ENCODE peak calls at places on chromosomes 11 and 22, in five cellular contexts. W is CD4-positive, alpha-beta T cell; C is body of pancreas; T is lower lobe of right lung; U is prostate gland. H is an unnamed sample.

GRCh38 chr11:125344846-125345705 is 151.0 kb downstream of the FEZ1 start:
- DNase-seq in U (no peak), C (no peak), T (peak; percentile 13), W (no peak), H (no peak)

GRCh38 chr11:44788536-44789227 is 61.9 kb downstream of the TSPAN18 start:
- DNase-seq in W (no peak), C (no peak), T (peak; percentile 8), U (no peak), H (no peak)

GRCh38 chr11:70078095-70078795 is at the start of gene ANO1:
- DNase-seq in C (no peak), W (no peak), T (no peak), U (peak; percentile 33), H (no peak)

GRCh38 chr11:128487978-128488377 is 99.4 kb downstream of the ETS1 start:
- DNase-seq in T (no peak), C (no peak), U (no peak), W (no peak), H (no peak)

GRCh38 chr11:64318694-64319420 is 936 bp downstream of the PRDX5 start:
- DNase-seq in W (no peak), C (no peak), T (no peak), U (no peak), H (peak; percentile 49)

GRCh38 chr11:12552677-12553076 is 121.5 kb upstream of the TEAD1 start:
- DNase-seq in W (no peak), C (peak; percentile 34), U (no peak), T (no peak), H (no peak)

GRCh38 chr22:33129621-33130020 is 71.4 kb upstream of the SYN3 start:
- DNase-seq in T (no peak), C (no peak), U (no peak), W (no peak), H (peak; percentile 37)

GRCh38 chr11:113778111-113778910 is 1.3 kb upstream of the CLDN25 start:
- DNase-seq in T (no peak), C (peak; percentile 76), W (no peak), U (peak; percentile 67), H (no peak)

GRCh38 chr11:12111482-12112149 is 1.2 kb downstream of the MICAL2 start:
- DNase-seq in W (no peak), U (no peak), T (no peak), C (no peak), H (no peak)

GRCh38 chr11:44104472-44105294 is 9.2 kb downstream of the EXT2 start:
- DNase-seq in T (no peak), W (no peak), C (no peak), U (no peak), H (no peak)

GRCh38 chr22:31272522-31273446 is 19.5 kb downstream of the PIK3IP1 start:
- DNase-seq in U (peak; percentile 58), T (no peak), C (peak; percentile 60), W (peak; percentile 39), H (peak; percentile 67)

GRCh38 chr11:111426615-111427014 is 47.5 kb upstream of the POU2AF1 start:
- DNase-seq in C (no peak), T (no peak), W (no peak), U (peak; percentile 92), H (no peak)

GRCh38 chr11:6319879-6320410 is 356 bp downstream of the CAVIN3 start:
- DNase-seq in T (peak; percentile 95), U (peak; percentile 56), C (peak; percentile 91), W (no peak), H (no peak)

GRCh38 chr22:39185601-39186012 is 33.1 kb upstream of the CBX7 start:
- DNase-seq in C (peak; percentile 39), U (peak; percentile 20), W (no peak), T (peak; percentile 67), H (no peak)

GRCh38 chr11:69512790-69513189 is 31.3 kb downstream of the LINC01488 start:
- DNase-seq in U (no peak), W (no peak), T (peak; percentile 39), C (no peak), H (no peak)

GRCh38 chr11:289706-290620 is 1.0 kb downstream of the PGGHG start:
- DNase-seq in U (no peak), C (peak; percentile 23), T (peak; percentile 46), W (no peak), H (peak; percentile 10)

GRCh38 chr22:36368359-36368983 is 19.3 kb downstream of the MYH9 start:
- DNase-seq in C (no peak), U (no peak), T (no peak), W (no peak), H (no peak)

GRCh38 chr11:10719616-10720015 is 26.1 kb upstream of the IRAG1 start:
- DNase-seq in C (no peak), T (no peak), W (no peak), U (no peak), H (no peak)

GRCh38 chr22:20021196-20022181 is 579 bp downstream of the TANGO2 start:
- DNase-seq in T (peak; percentile 85), W (no peak), C (peak; percentile 79), U (peak; percentile 52), H (no peak)

GRCh38 chr11:44899959-44900358 is 50.7 kb downstream of the TP53I11 start:
- DNase-seq in C (no peak), W (no peak), T (no peak), U (no peak), H (peak; percentile 53)

GRCh38 chr11:35088676-35089075 is 50.3 kb upstream of the CD44 start:
- DNase-seq in C (peak; percentile 50), U (peak; percentile 73), T (no peak), W (no peak), H (no peak)

GRCh38 chr22:46444390-46444854 is 93.0 kb downstream of the CELSR1 start:
- DNase-seq in T (no peak), W (no peak), U (no peak), C (no peak), H (peak; percentile 25)

GRCh38 chr11:113817162-113817561 is 37.6 kb downstream of the CLDN25 start:
- DNase-seq in C (no peak), W (no peak), T (no peak), U (no peak), H (no peak)

GRCh38 chr11:124896821-124897391 is 759 bp downstream of the ROBO4 start:
- DNase-seq in C (no peak), W (no peak), U (no peak), T (no peak), H (no peak)

DNA sequence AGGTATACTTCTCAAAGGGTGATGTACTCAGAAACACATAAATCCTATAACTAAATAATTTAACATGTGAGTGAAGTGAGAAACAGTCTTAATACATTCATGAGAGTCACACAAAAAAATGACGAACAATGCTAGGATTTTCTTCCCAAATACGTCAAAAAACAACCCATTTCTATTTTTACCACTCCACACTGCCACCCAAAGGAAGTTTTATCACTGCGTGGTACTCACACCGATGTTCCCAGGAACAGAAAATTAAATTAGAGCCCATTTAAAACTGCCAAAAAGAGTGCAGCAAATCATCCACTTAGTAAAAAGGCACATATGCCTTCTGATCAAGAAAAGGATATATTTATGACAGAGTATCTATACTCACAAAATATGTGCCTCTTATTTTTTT is 710.9 kb upstream of the FAT3 start:
- DNase-seq in T (no peak), C (no peak), W (no peak), U (no peak), H (no peak)
- TF ChIP-seq CTCF in T (no peak), C (peak; percentile 22), W (no peak), U (no peak), H (peak; percentile 1)

DNA sequence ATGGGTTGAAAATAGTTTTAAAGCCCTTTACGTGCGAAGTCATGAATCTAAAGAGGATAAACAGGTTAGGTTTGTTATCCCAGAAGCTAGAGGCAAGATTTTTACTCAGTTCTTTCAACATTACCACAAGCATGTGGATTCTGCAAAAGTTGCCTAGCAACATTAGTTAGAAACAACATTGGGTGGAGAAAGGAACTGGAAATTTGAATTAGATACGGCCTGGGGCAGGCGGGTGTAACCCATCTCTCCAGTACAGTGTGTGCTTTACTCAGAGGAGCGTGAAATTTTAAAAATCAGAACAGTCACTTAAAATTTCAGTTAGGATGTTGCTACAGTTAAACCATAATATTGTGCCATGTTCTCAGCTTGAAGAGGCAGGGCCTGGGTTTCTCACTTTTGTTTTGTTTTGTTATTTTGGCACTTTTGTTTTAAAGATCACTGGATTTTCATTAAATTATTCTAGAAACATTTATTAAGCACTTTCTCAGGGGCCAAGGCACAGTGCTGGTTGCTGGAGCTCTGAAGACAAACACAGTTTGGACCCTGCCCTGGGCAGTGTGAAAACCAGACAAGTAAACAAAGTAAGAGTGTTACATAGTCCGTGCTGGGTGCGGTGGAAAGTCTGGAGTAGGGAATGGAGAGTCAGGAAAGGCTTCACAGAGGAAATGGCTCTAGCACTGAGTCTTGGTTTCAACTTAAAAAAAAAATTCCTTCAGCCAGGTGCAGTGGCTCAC is 4.4 kb upstream of the WEE1 start:
- DNase-seq in C (peak; percentile 89), T (peak; percentile 61), U (peak; percentile 86), W (peak; percentile 9), H (no peak)
- H3K27ac ChIP-seq in C (peak overlapping the region; percentile 79), T (peak overlapping the region; percentile 94), U (peak overlapping the region; percentile 93), W (no peak overlapping the region), H (no peak overlapping the region)

GRCh38 chr11:33689506-33689905 is 11.1 kb downstream of the C11orf91 start:
- DNase-seq in C (no peak), W (no peak), U (no peak), T (no peak), H (no peak)
- TF ChIP-seq CTCF in C (no peak), W (no peak), U (no peak), T (no peak), H (no peak)

GRCh38 chr22:45211848-45212247 is 28.8 kb downstream of the KIAA0930 start:
- DNase-seq in C (no peak), W (no peak), T (no peak), U (no peak), H (no peak)

GRCh38 chr22:45211435-45211834 is 29.3 kb downstream of the KIAA0930 start:
- DNase-seq in T (no peak), U (no peak), C (no peak), W (no peak), H (no peak)

GRCh38 chr22:45212992-45213751 is 27.5 kb downstream of the KIAA0930 start:
- DNase-seq in U (no peak), T (peak; percentile 59), C (peak; percentile 46), W (no peak), H (no peak)

GRCh38 chr22:45210577-45211431 is 29.9 kb downstream of the KIAA0930 start:
- DNase-seq in T (no peak), U (no peak), C (no peak), W (no peak), H (no peak)

GRCh38 chr22:45212306-45212709 is 28.4 kb downstream of the KIAA0930 start:
- DNase-seq in U (no peak), C (peak; percentile 48), T (peak; percentile 65), W (no peak), H (peak; percentile 67)
- H3K27ac ChIP-seq in U (peak overlapping the region; percentile 44), C (no peak overlapping the region), T (peak overlapping the region; percentile 53), W (no peak overlapping the region), H (no peak overlapping the region)

GRCh38 chr22:43483266-43483665 is 71.5 kb downstream of the MPPED1 start:
- DNase-seq in C (no peak), U (no peak), W (no peak), T (no peak), H (no peak)

GRCh38 chr22:43483669-43484068 is 71.9 kb downstream of the MPPED1 start:
- DNase-seq in U (no peak), W (no peak), T (no peak), C (no peak), H (no peak)

GRCh38 chr22:43482310-43482625 is 70.5 kb downstream of the MPPED1 start:
- DNase-seq in U (no peak), T (no peak), C (no peak), W (no peak), H (no peak)

GRCh38 chr22:43479962-43480361 is 68.1 kb downstream of the MPPED1 start:
- DNase-seq in U (no peak), T (no peak), W (no peak), C (no peak), H (no peak)

GRCh38 chr22:43481528-43482309 is 69.9 kb downstream of the MPPED1 start:
- DNase-seq in C (no peak), U (no peak), T (no peak), W (no peak), H (peak; percentile 48)
- TF ChIP-seq CTCF in C (peak; percentile 18), U (no peak), T (no peak), W (no peak), H (peak; percentile 51)

H was measured in WERI-Rb-1.